ENCODE peak calls at places on chromosome 11, in eight cellular contexts. L is stimulated activated CD4-positive, alpha-beta T cell treated with anti-CD3 and anti-CD28 coated beads, Interleukin-1b, Interleukin-23, amount 100 ng/mL, for 4 hours; K is T-helper 1 cell; R is fibroblast of pulmonary artery; Z is bronchial epithelial cell; V is thoracic aorta; T is SHP77; G is brain microvascular endothelial cell. H is an unnamed sample.

GRCh38 chr11:130128626-130129025 is 31.0 kb upstream of the ST14 start:
- DNase-seq in V (no peak), G (no peak), K (no peak), T (no peak), Z (no peak), L (no peak), R (no peak), H (no peak)

GRCh38 chr11:13098067-13098466 is 89.0 kb downstream of the RASSF10 start:
- DNase-seq in R (no peak), G (no peak), K (no peak), T (no peak), V (no peak), Z (peak), L (no peak), H (peak)

GRCh38 chr11:28447226-28447625 is 339.0 kb downstream of the METTL15 start:
- DNase-seq in L (no peak), K (no peak), R (peak), Z (no peak), T (no peak), V (no peak), G (peak), H (no peak)

GRCh38 chr11:42951266-42951665 is 360.5 kb upstream of the API5 start:
- DNase-seq in G (no peak), R (no peak), Z (peak), K (no peak), T (no peak), V (no peak), L (no peak), H (no peak)

GRCh38 chr11:59186130-59186594 is 14.2 kb downstream of the DTX4 start:
- DNase-seq in K (no peak), T (no peak), L (peak), G (no peak), Z (peak), R (peak), V (no peak), H (no peak)

GRCh38 chr11:16895306-16895705 is 118.9 kb downstream of the PLEKHA7 start:
- DNase-seq in T (no peak), V (no peak), R (no peak), K (no peak), L (no peak), Z (peak), G (no peak), H (peak)

GRCh38 chr11:45644981-45645889 is 20.2 kb downstream of the CHST1 start:
- DNase-seq in L (no peak), Z (no peak), T (no peak), V (no peak), R (no peak), K (no peak), G (no peak), H (no peak)

GRCh38 chr11:88555829-88556202 is 218.3 kb upstream of the CTSC start:
- DNase-seq in L (no peak), R (peak), G (no peak), V (no peak), K (no peak), T (no peak), Z (no peak), H (no peak)

GRCh38 chr11:86115542-86116385 is 46.9 kb upstream of the PICALM start:
- DNase-seq in Z (peak), G (no peak), T (no peak), K (no peak), V (no peak), L (no peak), R (peak), H (peak)

H was measured in NCI-H226.